ENCODE peak calls at places on chromosomes 13 and 19, in four cellular contexts. G is body of pancreas, M is psoas muscle, C is tibial nerve. I is an unnamed sample.

GRCh38 chr19:33408116-33408515 is 34.6 kb downstream of the CEBPG start:
- DNase-seq in G (no peak), C (no peak), M (peak; percentile 34), I (no peak)

GRCh38 chr13:99265823-99266426 is 7.7 kb upstream of the GPR18 start:
- DNase-seq in M (no peak), G (no peak), C (no peak), I (no peak)

GRCh38 chr13:108003626-108004025 is 211.7 kb downstream of the LIG4 start:
- DNase-seq in G (no peak), M (no peak), C (no peak), I (no peak)

GRCh38 chr19:47499371-47499770 is 15.4 kb upstream of the KPTN start:
- DNase-seq in G (no peak), M (peak; percentile 52), C (no peak), I (no peak)

GRCh38 chr13:36154567-36155231 is 23.5 kb upstream of the DCLK1 start:
- DNase-seq in C (no peak), M (no peak), G (no peak), I (no peak)

GRCh38 chr13:112146073-112146360 is 79.1 kb downstream of the SOX1 start:
- DNase-seq in C (no peak), G (no peak), M (no peak), I (no peak)

GRCh38 chr13:114268344-114269280 is 12.8 kb upstream of the UPF3A start:
- DNase-seq in C (no peak), G (no peak), M (no peak), I (no peak)

GRCh38 chr13:99702687-99703319 is 201.5 kb downstream of the TM9SF2 start:
- DNase-seq in M (no peak), C (no peak), G (no peak), I (no peak)

GRCh38 chr13:39463611-39464010 is 139.4 kb downstream of the LHFPL6 start:
- DNase-seq in C (no peak), G (no peak), M (no peak), I (no peak)

GRCh38 chr19:40542197-40542859 is 34.3 kb upstream of the SHKBP1 start:
- DNase-seq in M (peak; percentile 80), C (no peak), G (peak; percentile 88), I (peak; percentile 53)

GRCh38 chr19:40191836-40192646 is 815 bp downstream of the MAP3K10 start:
- DNase-seq in G (peak; percentile 22), M (peak; percentile 68), C (no peak), I (peak; percentile 22)

GRCh38 chr13:50574731-50575130 is 268.8 kb downstream of the DLEU7 start:
- DNase-seq in M (no peak), C (no peak), G (no peak), I (no peak)

GRCh38 chr13:114319441-114319871 is 5.2 kb downstream of the CHAMP1 start:
- DNase-seq in M (no peak), G (no peak), C (no peak), I (no peak)

GRCh38 chr13:20230913-20231838 is 943 bp downstream of the GJB6 start:
- DNase-seq in G (no peak), C (no peak), M (no peak), I (no peak)

GRCh38 chr13:114062341-114062740 is 70.1 kb downstream of the RASA3 start:
- DNase-seq in G (no peak), C (no peak), M (peak; percentile 59), I (no peak)

GRCh38 chr13:38969187-38969586 is 21.4 kb downstream of the STOML3 start:
- DNase-seq in M (no peak), G (no peak), C (no peak), I (no peak)

GRCh38 chr19:35143231-35143715 is at the start of gene FXYD7:
- DNase-seq in G (no peak), C (no peak), M (no peak), I (no peak)

GRCh38 chr13:61950828-61951227 is 535.2 kb upstream of the PCDH20 start:
- DNase-seq in C (no peak), G (no peak), M (no peak), I (no peak)

GRCh38 chr19:55443045-55443823 is at the start of gene SHISA7:
- DNase-seq in C (no peak), M (no peak), G (no peak), I (no peak)

GRCh38 chr13:109747524-109747923 is 38.9 kb downstream of the IRS2 start:
- DNase-seq in G (no peak), C (no peak), M (no peak), I (no peak)

GRCh38 chr19:38665950-38666661 is 18.7 kb downstream of the ACTN4 start:
- DNase-seq in M (peak; percentile 75), C (peak; percentile 43), G (peak; percentile 79), I (no peak)

GRCh38 chr13:101408154-101408553 is 8.2 kb downstream of the NALCN start:
- DNase-seq in M (no peak), G (no peak), C (no peak), I (no peak)

GRCh38 chr19:50819636-50820035 is 4.0 kb downstream of the KLK1 start:
- DNase-seq in C (no peak), G (no peak), M (no peak), I (no peak)
- H3K27me3 ChIP-seq in C (peaks cover 91% of the 10 kb centered on the region), G (no peaks in the 10 kb centered on the region), M (no peaks in the 10 kb centered on the region), I (peaks cover 31% of the 10 kb centered on the region)

GRCh38 chr13:31765441-31765840 is 26.1 kb downstream of the RXFP2 start:
- DNase-seq in G (no peak), C (no peak), M (no peak), I (no peak)
- H3K4me1 ChIP-seq in G (no peaks in the 10 kb centered on the region), C (peaks cover 5% of the 10 kb centered on the region), M (no peaks in the 10 kb centered on the region), I (no peaks in the 10 kb centered on the region)

DNA sequence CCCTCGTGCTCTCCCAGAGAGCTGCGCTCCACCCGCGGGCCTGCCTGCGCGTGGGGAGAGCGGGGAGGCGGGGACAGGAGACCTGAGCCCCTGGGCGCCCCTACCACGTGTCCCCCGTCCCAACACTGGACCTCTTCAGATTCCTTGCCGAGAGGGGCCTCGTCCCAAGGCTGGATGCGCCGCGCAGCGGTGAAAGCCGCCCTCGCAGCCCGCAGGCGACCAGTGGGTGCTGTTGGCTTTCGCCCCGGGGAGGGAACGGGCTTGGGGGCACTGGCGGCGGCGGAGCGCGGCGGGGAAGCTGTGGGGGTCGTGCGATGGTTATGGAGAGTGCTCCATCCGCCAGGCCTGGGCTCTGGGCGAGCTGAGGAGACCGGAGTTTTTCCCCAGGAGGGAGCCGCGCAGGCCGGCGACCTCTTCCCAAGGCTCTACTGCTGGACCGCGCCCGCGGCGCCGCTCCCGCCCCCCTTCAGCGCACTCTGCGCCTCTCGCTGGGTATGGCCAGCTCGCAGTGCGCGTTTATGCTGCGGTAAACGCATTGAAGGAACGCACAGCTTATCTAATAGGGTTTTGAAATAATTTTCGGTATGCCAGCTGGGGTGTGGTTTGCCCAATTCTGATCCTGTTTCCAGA is 17.2 kb upstream of the RNF17 start:
- DNase-seq in G (no peak), C (no peak), M (no peak), I (no peak)
- H3K4me3 ChIP-seq in G (no peak overlapping the region), C (peak overlapping the region; percentile 39), M (peak overlapping the region; percentile 56), I (no peak overlapping the region)

DNA sequence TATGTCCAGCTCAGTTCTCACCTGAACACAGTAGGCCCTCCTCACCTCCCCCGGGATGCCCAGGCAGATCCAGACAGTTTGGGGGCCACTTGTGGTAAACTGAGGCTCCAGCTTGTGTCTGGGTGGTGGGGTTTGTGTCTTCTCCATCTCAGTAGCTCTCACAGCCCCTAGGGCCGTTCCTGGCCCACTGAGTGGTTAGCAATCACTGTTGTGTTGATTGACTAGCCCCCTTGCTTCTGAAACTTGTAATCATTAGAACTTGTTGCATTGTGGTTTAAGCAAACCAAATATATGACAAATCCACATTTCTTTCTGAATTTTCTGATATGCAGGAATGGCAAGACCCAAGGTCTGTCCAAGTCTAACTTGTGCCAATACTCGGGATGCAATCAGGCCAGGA is 13.9 kb upstream of the ZNF536 start:
- DNase-seq in M (no peak), C (no peak), G (no peak), I (no peak)
- H3K27me3 ChIP-seq in M (no peaks in the 10 kb centered on the region), C (no peaks in the 10 kb centered on the region), G (no peaks in the 10 kb centered on the region), I (no peaks in the 10 kb centered on the region)

DNA sequence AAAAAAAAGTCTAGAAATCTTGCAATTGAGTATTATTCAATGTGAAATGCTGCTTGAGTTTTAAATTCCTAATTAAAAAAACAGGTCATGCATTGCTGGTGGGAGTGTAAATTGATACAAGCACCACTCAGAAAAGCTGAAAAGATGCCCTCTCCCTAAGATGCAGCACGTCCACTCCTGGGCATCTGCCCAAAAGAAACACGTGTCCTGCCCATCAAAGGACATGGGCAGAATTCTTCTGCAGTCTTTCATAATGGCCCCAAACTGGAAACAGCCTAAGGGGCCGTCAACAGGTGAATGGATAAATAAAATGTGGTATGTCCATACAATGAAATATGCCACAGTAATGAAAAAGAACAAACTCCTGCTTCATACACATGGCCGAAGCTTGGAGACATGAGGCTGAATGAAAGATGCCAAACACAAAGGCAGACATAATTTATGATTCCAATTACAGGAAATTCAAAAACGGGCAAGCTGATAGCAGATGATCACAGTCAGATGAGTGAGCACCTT is 7.8 kb downstream of the POU2F2 start:
- DNase-seq in C (no peak), G (no peak), M (no peak), I (no peak)
- H3K4me1 ChIP-seq in C (peaks cover 26% of the 10 kb centered on the region), G (no peaks in the 10 kb centered on the region), M (no peaks in the 10 kb centered on the region), I (no peaks in the 10 kb centered on the region)

GRCh38 chr19:16359964-16360363 is 35.3 kb downstream of the KLF2 start:
- DNase-seq in M (no peak), G (no peak), C (no peak), I (no peak)
- H3K4me3 ChIP-seq in M (no peak overlapping the region), G (no peak overlapping the region), C (no peak overlapping the region), I (no peak overlapping the region)

GRCh38 chr13:26973946-26974345 is 197.7 kb downstream of the USP12 start:
- DNase-seq in C (no peak), M (no peak), G (no peak), I (no peak)
- H3K27me3 ChIP-seq in C (peaks cover 30% of the 10 kb centered on the region), M (no peaks in the 10 kb centered on the region), G (no peaks in the 10 kb centered on the region), I (peaks cover 17% of the 10 kb centered on the region)

GRCh38 chr19:14004619-14005380 is 1.3 kb downstream of the RFX1 start:
- DNase-seq in M (peak; percentile 74), G (peak; percentile 80), C (peak; percentile 49), I (peak; percentile 83)

GRCh38 chr19:14005381-14006084 is 587 bp downstream of the RFX1 start:
- DNase-seq in C (peak; percentile 75), M (peak; percentile 96), G (peak; percentile 94), I (peak; percentile 94)

GRCh38 chr19:14003279-14004051 is 2.7 kb downstream of the RFX1 start:
- DNase-seq in G (no peak), C (no peak), M (no peak), I (no peak)

GRCh38 chr19:14000691-14001365 is 5.3 kb downstream of the RFX1 start:
- DNase-seq in C (no peak), G (no peak), M (peak; percentile 39), I (no peak)

GRCh38 chr19:14002571-14003278 is 3.4 kb downstream of the RFX1 start:
- DNase-seq in M (no peak), G (no peak), C (no peak), I (no peak)
- H3K4me1 ChIP-seq in M (peaks cover 46% of the 10 kb centered on the region), G (peaks cover 45% of the 10 kb centered on the region), C (peaks cover 27% of the 10 kb centered on the region), I (peaks cover 15% of the 10 kb centered on the region)